ENCODE peak calls at places on chromosomes 1 and 21, in seven cellular contexts. One of them, this sample, is unnamed.

GRCh38 chr1:41535236-41535720 is 50.8 kb upstream of the EDN2 start:
- DNase-seq in GM04503: no peak
- DNase-seq in hypothalamus: no peak
- DNase-seq in activated gamma-delta T cell: no peak
- DNase-seq in MCF 10A: no peak
- DNase-seq in prostate gland: no peak
- DNase-seq in AG09309: no peak
- DNase-seq in this sample: no peak

GRCh38 chr1:84605157-84605556 is 30.9 kb upstream of the CTBS start:
- DNase-seq in GM04503: no peak
- DNase-seq in hypothalamus: no peak
- DNase-seq in activated gamma-delta T cell: no peak
- DNase-seq in MCF 10A: no peak
- DNase-seq in prostate gland: no peak
- DNase-seq in AG09309: no peak
- DNase-seq in this sample: no peak

GRCh38 chr1:1545946-1546737 is 5.7 kb upstream of the TMEM240 start:
- DNase-seq in GM04503: no peak
- DNase-seq in hypothalamus: no peak
- DNase-seq in activated gamma-delta T cell: no peak
- DNase-seq in MCF 10A: no peak
- DNase-seq in prostate gland: no peak
- DNase-seq in AG09309: no peak
- DNase-seq in this sample: no peak

GRCh38 chr1:10693497-10694273 is 102.8 kb downstream of the CASZ1 start:
- DNase-seq in GM04503: no peak
- DNase-seq in hypothalamus: no peak
- DNase-seq in activated gamma-delta T cell: peak
- DNase-seq in MCF 10A: peak
- DNase-seq in prostate gland: no peak
- DNase-seq in AG09309: no peak
- DNase-seq in this sample: no peak

GRCh38 chr21:34037446-34037845 is 35.9 kb upstream of the MRPS6 start:
- DNase-seq in GM04503: no peak
- DNase-seq in hypothalamus: no peak
- DNase-seq in activated gamma-delta T cell: no peak
- DNase-seq in MCF 10A: peak
- DNase-seq in prostate gland: no peak
- DNase-seq in AG09309: no peak
- DNase-seq in this sample: no peak

GRCh38 chr1:169149555-169150286 is 43.2 kb downstream of the ATP1B1 start:
- DNase-seq in GM04503: no peak
- DNase-seq in hypothalamus: no peak
- DNase-seq in activated gamma-delta T cell: no peak
- DNase-seq in MCF 10A: no peak
- DNase-seq in prostate gland: no peak
- DNase-seq in AG09309: no peak
- DNase-seq in this sample: no peak

GRCh38 chr1:230992100-230992774 is 13.3 kb downstream of the ARV1 start:
- DNase-seq in GM04503: no peak
- DNase-seq in hypothalamus: no peak
- DNase-seq in activated gamma-delta T cell: no peak
- DNase-seq in MCF 10A: no peak
- DNase-seq in prostate gland: no peak
- DNase-seq in AG09309: no peak
- DNase-seq in this sample: no peak

GRCh38 chr1:65260851-65261473 is 48.4 kb upstream of the DNAJC6 start:
- DNase-seq in GM04503: peak
- DNase-seq in hypothalamus: no peak
- DNase-seq in activated gamma-delta T cell: no peak
- DNase-seq in MCF 10A: peak
- DNase-seq in prostate gland: no peak
- DNase-seq in AG09309: peak
- DNase-seq in this sample: peak

GRCh38 chr1:198929111-198929604 is 290.3 kb downstream of the PTPRC start:
- DNase-seq in GM04503: no peak
- DNase-seq in hypothalamus: no peak
- DNase-seq in activated gamma-delta T cell: no peak
- DNase-seq in MCF 10A: peak
- DNase-seq in prostate gland: no peak
- DNase-seq in AG09309: no peak
- DNase-seq in this sample: no peak

GRCh38 chr1:185154912-185155513 is 1.7 kb downstream of the TRMT1L start:
- DNase-seq in GM04503: no peak
- DNase-seq in hypothalamus: no peak
- DNase-seq in activated gamma-delta T cell: no peak
- DNase-seq in MCF 10A: no peak
- DNase-seq in prostate gland: no peak
- DNase-seq in AG09309: no peak
- DNase-seq in this sample: no peak

GRCh38 chr1:203228670-203229069 is 803 bp downstream of the CHIT1 start:
- DNase-seq in GM04503: no peak
- DNase-seq in hypothalamus: no peak
- DNase-seq in activated gamma-delta T cell: no peak
- DNase-seq in MCF 10A: no peak
- DNase-seq in prostate gland: no peak
- DNase-seq in AG09309: no peak
- DNase-seq in this sample: no peak

GRCh38 chr21:44994016-44994365 is 54.2 kb downstream of the SLX9 start:
- DNase-seq in GM04503: no peak
- DNase-seq in hypothalamus: no peak
- DNase-seq in activated gamma-delta T cell: no peak
- DNase-seq in MCF 10A: no peak
- DNase-seq in prostate gland: no peak
- DNase-seq in AG09309: no peak
- DNase-seq in this sample: no peak

GRCh38 chr1:14850563-14850962 is 252.1 kb downstream of the KAZN start:
- DNase-seq in GM04503: no peak
- DNase-seq in hypothalamus: no peak
- DNase-seq in activated gamma-delta T cell: no peak
- DNase-seq in MCF 10A: peak
- DNase-seq in prostate gland: peak
- DNase-seq in AG09309: no peak
- DNase-seq in this sample: no peak

GRCh38 chr1:30748098-30748698 is 9.4 kb downstream of the LAPTM5 start:
- DNase-seq in GM04503: no peak
- DNase-seq in hypothalamus: no peak
- DNase-seq in activated gamma-delta T cell: no peak
- DNase-seq in MCF 10A: peak
- DNase-seq in prostate gland: peak
- DNase-seq in AG09309: no peak
- DNase-seq in this sample: no peak

This sample was measured in nucleus accumbens.